ENCODE peak calls at places on chromosomes 4 and X, in five cellular contexts. W is K562, X is WTC11, E is HepG2, N is GM12878. R is an unnamed sample.

GRCh38 chr4:154329268-154329858 is 162.2 kb downstream of the DCHS2 start:
- DNase-seq in N (no peak), E (peak), X (no peak), W (no peak), R (no peak)

GRCh38 chr4:153479118-153479517 is 13.0 kb downstream of the TMEM131L start:
- DNase-seq in N (no peak), E (no peak), X (no peak), W (no peak), R (no peak)

GRCh38 chr4:95290702-95291101 is 258.1 kb downstream of the UNC5C start:
- DNase-seq in E (no peak), X (no peak), W (no peak), N (no peak), R (no peak)

GRCh38 chr4:73707918-73708577 is 32.3 kb upstream of the CXCL8 start:
- DNase-seq in X (no peak), E (no peak), W (peak), N (no peak), R (no peak)

GRCh38 chr4:168917150-168917779 is 92.8 kb downstream of the CBR4 start:
- DNase-seq in W (peak), E (peak), N (no peak), X (no peak), R (no peak)

GRCh38 chrX:130916636-130917422 is 13.8 kb upstream of the ENOX2 start:
- DNase-seq in E (peak), W (peak), X (peak), N (no peak), R (peak)

GRCh38 chrX:1385824-1386223 is 6.1 kb downstream of the SLC25A6 start:
- DNase-seq in W (no peak), E (no peak), X (peak), N (no peak), R (peak)

GRCh38 chrX:29376584-29376983 is 789.3 kb downstream of the IL1RAPL1 start:
- DNase-seq in N (no peak), W (no peak), E (no peak), X (no peak), R (no peak)

GRCh38 chrX:44733931-44734330 is 109.9 kb upstream of the DUSP21 start:
- DNase-seq in X (no peak), N (no peak), W (no peak), E (no peak), R (no peak)

GRCh38 chr4:15868065-15868464 is 70.5 kb downstream of the FGFBP1 start:
- DNase-seq in N (no peak), X (no peak), W (no peak), E (no peak), R (no peak)

GRCh38 chr4:3524349-3524748 is 7.9 kb downstream of the LRPAP1 start:
- DNase-seq in W (no peak), N (no peak), E (no peak), X (peak), R (no peak)

GRCh38 chr4:13476915-13477314 is 7.2 kb downstream of the RAB28 start:
- DNase-seq in N (no peak), X (no peak), W (no peak), E (no peak), R (no peak)

GRCh38 chr4:56506110-56506705 is 617 bp downstream of the ARL9 start:
- DNase-seq in X (peak), W (no peak), E (no peak), N (no peak), R (peak)

GRCh38 chr4:138650917-138651564 is 364.5 kb upstream of the NOCT start:
- DNase-seq in N (no peak), E (no peak), X (no peak), W (no peak), R (no peak)

GRCh38 chr4:40086421-40086820 is 29.8 kb downstream of the N4BP2 start:
- DNase-seq in N (no peak), W (no peak), E (no peak), X (no peak), R (no peak)

GRCh38 chr4:182978152-182978827 is 61.1 kb upstream of the DCTD start:
- DNase-seq in X (no peak), E (no peak), W (no peak), N (peak), R (no peak)

GRCh38 chr4:150694438-150694837 is 112.5 kb downstream of the MAB21L2 start:
- DNase-seq in X (no peak), W (no peak), E (no peak), N (no peak), R (no peak)
- TF ChIP-seq ATF2 in X (no peak), W (no peak), E (no peak), N (no peak), R (no peak)

GRCh38 chr4:139875456-139875855 is 209.8 kb downstream of the MGST2 start:
- DNase-seq in N (no peak), X (peak), E (no peak), W (no peak), R (peak)
- TF ChIP-seq ATF2 in N (no peak), X (no peak), E (no peak), W (no peak), R (no peak)

GRCh38 chr4:78764498-78764961 is 11.6 kb upstream of the BMP2K start:
- DNase-seq in W (no peak), N (no peak), E (no peak), X (no peak), R (no peak)
- TF ChIP-seq ATF2 in W (no peak), N (no peak), E (no peak), X (no peak), R (no peak)

GRCh38 chrX:50874878-50875277 is 35.7 kb upstream of the BMP15 start:
- DNase-seq in E (no peak), N (no peak), X (no peak), W (no peak), R (no peak)

GRCh38 chrX:50876551-50876950 is 34.0 kb upstream of the BMP15 start:
- DNase-seq in N (no peak), E (no peak), W (no peak), X (no peak), R (no peak)

GRCh38 chrX:50881028-50881427 is 29.5 kb upstream of the BMP15 start:
- DNase-seq in E (no peak), N (no peak), W (no peak), X (no peak), R (no peak)

GRCh38 chrX:50871922-50872453 is 38.5 kb upstream of the BMP15 start:
- DNase-seq in X (no peak), N (no peak), W (no peak), E (no peak), R (no peak)

DNA sequence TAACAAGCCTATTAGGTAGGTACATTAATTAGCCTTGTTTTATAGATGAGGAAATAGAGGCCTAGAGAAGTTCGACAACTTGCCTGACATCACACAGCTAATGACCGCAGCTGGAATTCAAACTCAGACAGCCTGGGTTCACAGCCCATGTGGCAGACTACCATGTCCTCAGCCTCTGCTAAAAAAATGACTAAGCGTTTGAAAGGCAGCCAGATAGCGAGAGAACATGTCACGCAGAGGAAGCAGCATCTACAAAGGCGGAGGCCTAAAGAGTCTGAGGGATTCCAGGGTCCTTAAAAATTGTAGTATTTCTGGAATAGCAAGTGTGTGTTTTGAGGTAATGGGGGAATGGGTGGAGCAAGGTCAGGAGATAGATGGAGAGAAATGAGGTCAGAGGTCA is 33.2 kb upstream of the BMP15 start:
- DNase-seq in X (no peak), W (no peak), E (no peak), N (no peak), R (no peak)
- TF ChIP-seq ATF2 in X (no peak), W (no peak), E (no peak), N (no peak), R (no peak)

GRCh38 chr4:1505511-1506451 is 99.5 kb upstream of the NKX1-1 start:
- DNase-seq in E (no peak), N (no peak), X (peak), W (no peak), R (peak)
- TF ChIP-seq ATF2 in E (no peak), N (no peak), X (no peak), W (no peak), R (no peak)

GRCh38 chr4:87978656-87979055 is 3.1 kb downstream of the SPP1 start:
- DNase-seq in X (no peak), E (no peak), N (no peak), W (no peak), R (no peak)
- TF ChIP-seq ATF2 in X (no peak), E (no peak), N (no peak), W (no peak), R (no peak)

GRCh38 chr4:1187182-1187581 is 14.8 kb upstream of the SPON2 start:
- DNase-seq in X (no peak), E (no peak), W (no peak), N (no peak), R (no peak)
- TF ChIP-seq ATF2 in X (no peak), E (no peak), W (no peak), N (no peak), R (no peak)

GRCh38 chr4:68324509-68325262 is 25.2 kb downstream of the YTHDC1 start:
- DNase-seq in W (no peak), N (no peak), X (no peak), E (no peak), R (no peak)
- TF ChIP-seq ATF2 in W (no peak), N (no peak), X (no peak), E (no peak), R (no peak)

DNA sequence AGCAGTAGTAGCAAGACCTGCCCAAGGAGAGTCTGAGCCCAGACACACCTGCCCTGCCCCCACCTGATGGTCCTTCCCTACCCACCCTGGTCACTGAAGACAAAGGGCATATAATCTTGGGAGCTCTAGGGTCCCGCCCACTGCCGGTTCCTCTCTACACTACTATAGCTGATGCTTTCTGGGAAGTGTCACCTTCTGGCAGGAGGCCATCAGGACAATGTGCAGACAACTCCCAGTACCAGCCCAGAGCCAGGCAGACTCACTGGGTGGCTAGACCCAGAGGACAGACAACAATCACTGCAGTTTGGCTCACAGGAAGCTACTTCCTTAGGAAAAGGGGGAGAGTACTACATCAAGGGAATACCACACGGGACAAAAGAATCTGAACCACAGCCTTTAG is 312.7 kb downstream of the SPRY1 start:
- DNase-seq in W (no peak), X (no peak), N (no peak), E (peak), R (no peak)
- TF ChIP-seq ATF2 in W (no peak), X (no peak), N (no peak), E (no peak), R (no peak)

DNA sequence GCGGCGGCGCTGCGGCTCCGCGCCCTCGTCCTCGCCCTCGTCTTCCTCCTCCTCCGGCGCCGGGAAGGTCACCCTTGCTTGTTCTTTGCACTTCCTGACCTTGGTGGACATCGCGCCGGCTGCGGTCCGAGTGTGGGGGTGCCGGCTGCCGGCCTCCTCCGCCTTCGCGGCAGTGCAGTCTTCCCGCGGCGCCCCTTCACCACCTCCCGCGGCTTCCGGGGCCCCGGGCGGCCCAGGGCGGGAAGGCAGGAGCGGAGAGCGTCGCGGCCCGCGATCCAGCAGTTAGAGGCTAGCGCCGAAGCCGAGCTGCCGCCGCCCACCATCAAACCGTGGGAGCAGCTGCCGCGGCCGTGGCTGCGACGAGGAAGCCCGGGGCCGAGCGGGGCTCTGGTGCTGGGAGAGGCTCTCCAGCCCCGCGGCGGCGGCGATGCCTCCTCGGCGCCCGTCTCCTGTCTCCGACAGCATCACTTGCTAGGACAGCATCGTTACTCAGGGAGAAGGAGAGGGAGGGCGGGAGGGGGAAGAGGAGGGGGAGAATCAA is at the start of gene TRPC3:
- DNase-seq in N (no peak), E (no peak), W (peak), X (peak), R (no peak)
- TF ChIP-seq ATF2 in N (no peak), E (no peak), W (no peak), X (no peak), R (no peak)

R was measured in H1.